ENCODE peak calls at places on chromosomes 7 and 10, in ten cellular contexts. One of them, this sample, is unnamed.

GRCh38 chr7:98840604-98841508 is 29.0 kb downstream of the TMEM130 start:
- DNase-seq in esophagus squamous epithelium: no peak
- DNase-seq in transverse colon: no peak
- DNase-seq in Peyer's patch: no peak
- DNase-seq in lower leg skin: no peak
- DNase-seq in sigmoid colon: no peak
- DNase-seq in prostate gland: no peak
- DNase-seq in A549: no peak
- DNase-seq in HCT116: no peak
- DNase-seq in body of pancreas: no peak
- DNase-seq in this sample: no peak

GRCh38 chr7:42722726-42723125 is 189.1 kb downstream of the C7orf25 start:
- DNase-seq in sigmoid colon: no peak
- DNase-seq in lower leg skin: no peak
- DNase-seq in HCT116: no peak
- DNase-seq in transverse colon: no peak
- DNase-seq in esophagus squamous epithelium: no peak
- DNase-seq in Peyer's patch: no peak
- DNase-seq in body of pancreas: no peak
- DNase-seq in A549: no peak
- DNase-seq in prostate gland: no peak
- DNase-seq in this sample: no peak

GRCh38 chr10:60098676-60099601 is 192.6 kb upstream of the CCDC6 start:
- DNase-seq in sigmoid colon: no peak
- DNase-seq in lower leg skin: no peak
- DNase-seq in transverse colon: no peak
- DNase-seq in esophagus squamous epithelium: no peak
- DNase-seq in HCT116: peak
- DNase-seq in prostate gland: no peak
- DNase-seq in A549: peak
- DNase-seq in Peyer's patch: no peak
- DNase-seq in body of pancreas: no peak
- DNase-seq in this sample: peak

GRCh38 chr10:62238880-62239279 is 29.8 kb downstream of the RTKN2 start:
- DNase-seq in lower leg skin: no peak
- DNase-seq in A549: no peak
- DNase-seq in transverse colon: no peak
- DNase-seq in Peyer's patch: no peak
- DNase-seq in prostate gland: no peak
- DNase-seq in esophagus squamous epithelium: no peak
- DNase-seq in HCT116: no peak
- DNase-seq in sigmoid colon: no peak
- DNase-seq in body of pancreas: no peak
- DNase-seq in this sample: no peak

GRCh38 chr10:24617771-24618396 is 105.8 kb downstream of the ARHGAP21 start:
- DNase-seq in esophagus squamous epithelium: no peak
- DNase-seq in HCT116: peak
- DNase-seq in body of pancreas: peak
- DNase-seq in A549: peak
- DNase-seq in prostate gland: peak
- DNase-seq in Peyer's patch: peak
- DNase-seq in sigmoid colon: peak
- DNase-seq in transverse colon: peak
- DNase-seq in lower leg skin: no peak
- DNase-seq in this sample: peak

GRCh38 chr7:101861223-101861775 is 43.9 kb downstream of the CUX1 start:
- DNase-seq in lower leg skin: no peak
- DNase-seq in transverse colon: no peak
- DNase-seq in HCT116: no peak
- DNase-seq in A549: no peak
- DNase-seq in body of pancreas: no peak
- DNase-seq in esophagus squamous epithelium: no peak
- DNase-seq in prostate gland: no peak
- DNase-seq in Peyer's patch: no peak
- DNase-seq in sigmoid colon: peak
- DNase-seq in this sample: no peak

GRCh38 chr7:158098125-158099030 is 489.2 kb downstream of the PTPRN2 start:
- DNase-seq in transverse colon: no peak
- DNase-seq in HCT116: no peak
- DNase-seq in Peyer's patch: peak
- DNase-seq in prostate gland: no peak
- DNase-seq in esophagus squamous epithelium: no peak
- DNase-seq in A549: no peak
- DNase-seq in sigmoid colon: peak
- DNase-seq in lower leg skin: no peak
- DNase-seq in body of pancreas: no peak
- DNase-seq in this sample: no peak

GRCh38 chr7:84783161-84783803 is 403.6 kb downstream of the SEMA3D start:
- DNase-seq in lower leg skin: no peak
- DNase-seq in body of pancreas: no peak
- DNase-seq in HCT116: no peak
- DNase-seq in sigmoid colon: no peak
- DNase-seq in transverse colon: no peak
- DNase-seq in Peyer's patch: no peak
- DNase-seq in esophagus squamous epithelium: no peak
- DNase-seq in A549: peak
- DNase-seq in prostate gland: no peak
- DNase-seq in this sample: peak

GRCh38 chr7:114392686-114393085 is 21.9 kb upstream of the FOXP2 start:
- DNase-seq in esophagus squamous epithelium: no peak
- DNase-seq in A549: no peak
- DNase-seq in transverse colon: no peak
- DNase-seq in Peyer's patch: no peak
- DNase-seq in prostate gland: no peak
- DNase-seq in lower leg skin: no peak
- DNase-seq in HCT116: no peak
- DNase-seq in body of pancreas: no peak
- DNase-seq in sigmoid colon: no peak
- DNase-seq in this sample: no peak

GRCh38 chr10:43739171-43739570 is 90.5 kb upstream of the ZNF32 start:
- DNase-seq in lower leg skin: no peak
- DNase-seq in Peyer's patch: no peak
- DNase-seq in sigmoid colon: no peak
- DNase-seq in transverse colon: no peak
- DNase-seq in HCT116: no peak
- DNase-seq in prostate gland: no peak
- DNase-seq in A549: no peak
- DNase-seq in esophagus squamous epithelium: no peak
- DNase-seq in body of pancreas: no peak
- DNase-seq in this sample: no peak

GRCh38 chr7:78149787-78150186 is 351.2 kb downstream of the PHTF2 start:
- DNase-seq in esophagus squamous epithelium: no peak
- DNase-seq in lower leg skin: no peak
- DNase-seq in Peyer's patch: no peak
- DNase-seq in transverse colon: no peak
- DNase-seq in body of pancreas: no peak
- DNase-seq in prostate gland: no peak
- DNase-seq in A549: no peak
- DNase-seq in HCT116: no peak
- DNase-seq in sigmoid colon: no peak
- DNase-seq in this sample: no peak

GRCh38 chr7:66507764-66508296 is 120.9 kb upstream of the KCTD7 start:
- DNase-seq in prostate gland: no peak
- DNase-seq in A549: no peak
- DNase-seq in HCT116: no peak
- DNase-seq in Peyer's patch: no peak
- DNase-seq in body of pancreas: no peak
- DNase-seq in sigmoid colon: peak
- DNase-seq in lower leg skin: no peak
- DNase-seq in esophagus squamous epithelium: no peak
- DNase-seq in transverse colon: no peak
- DNase-seq in this sample: no peak

GRCh38 chr10:11706911-11707567 is 35.1 kb upstream of the ECHDC3 start:
- DNase-seq in lower leg skin: no peak
- DNase-seq in body of pancreas: no peak
- DNase-seq in prostate gland: no peak
- DNase-seq in A549: no peak
- DNase-seq in transverse colon: no peak
- DNase-seq in esophagus squamous epithelium: no peak
- DNase-seq in HCT116: no peak
- DNase-seq in sigmoid colon: no peak
- DNase-seq in Peyer's patch: no peak
- DNase-seq in this sample: no peak

GRCh38 chr7:116588225-116588624 is 63.4 kb downstream of the CAV1 start:
- DNase-seq in body of pancreas: no peak
- DNase-seq in esophagus squamous epithelium: no peak
- DNase-seq in transverse colon: no peak
- DNase-seq in sigmoid colon: no peak
- DNase-seq in HCT116: no peak
- DNase-seq in lower leg skin: no peak
- DNase-seq in prostate gland: no peak
- DNase-seq in Peyer's patch: no peak
- DNase-seq in A549: no peak
- DNase-seq in this sample: peak

GRCh38 chr10:5406918-5407317 is 2.3 kb upstream of the TUBAL3 start:
- DNase-seq in lower leg skin: no peak
- DNase-seq in body of pancreas: no peak
- DNase-seq in A549: no peak
- DNase-seq in HCT116: no peak
- DNase-seq in esophagus squamous epithelium: no peak
- DNase-seq in transverse colon: no peak
- DNase-seq in sigmoid colon: no peak
- DNase-seq in Peyer's patch: no peak
- DNase-seq in prostate gland: no peak
- DNase-seq in this sample: no peak

GRCh38 chr10:5413012-5413938 is 918 bp downstream of the NET1 start:
- DNase-seq in esophagus squamous epithelium: no peak
- DNase-seq in transverse colon: no peak
- DNase-seq in prostate gland: no peak
- DNase-seq in A549: peak
- DNase-seq in HCT116: no peak
- DNase-seq in sigmoid colon: no peak
- DNase-seq in Peyer's patch: no peak
- DNase-seq in lower leg skin: no peak
- DNase-seq in body of pancreas: peak
- DNase-seq in this sample: peak

GRCh38 chr10:5411941-5412276 is 448 bp upstream of the NET1 start:
- DNase-seq in esophagus squamous epithelium: no peak
- DNase-seq in body of pancreas: no peak
- DNase-seq in lower leg skin: no peak
- DNase-seq in HCT116: no peak
- DNase-seq in sigmoid colon: no peak
- DNase-seq in A549: no peak
- DNase-seq in transverse colon: no peak
- DNase-seq in Peyer's patch: no peak
- DNase-seq in prostate gland: no peak
- DNase-seq in this sample: no peak

GRCh38 chr10:5416981-5417380 is 4.6 kb downstream of the NET1 start:
- DNase-seq in transverse colon: no peak
- DNase-seq in sigmoid colon: no peak
- DNase-seq in Peyer's patch: no peak
- DNase-seq in HCT116: no peak
- DNase-seq in prostate gland: no peak
- DNase-seq in A549: no peak
- DNase-seq in esophagus squamous epithelium: no peak
- DNase-seq in lower leg skin: no peak
- DNase-seq in body of pancreas: no peak
- DNase-seq in this sample: no peak

GRCh38 chr10:5412277-5412941 is at the start of gene NET1:
- DNase-seq in transverse colon: peak
- DNase-seq in HCT116: peak
- DNase-seq in esophagus squamous epithelium: peak
- DNase-seq in Peyer's patch: peak
- DNase-seq in prostate gland: peak
- DNase-seq in lower leg skin: peak
- DNase-seq in sigmoid colon: peak
- DNase-seq in A549: peak
- DNase-seq in body of pancreas: peak
- DNase-seq in this sample: peak
- TF ChIP-seq POLR2A in transverse colon: peak
- TF ChIP-seq POLR2A in HCT116: no peak
- TF ChIP-seq POLR2A in esophagus squamous epithelium: no peak
- TF ChIP-seq POLR2A in Peyer's patch: no peak
- TF ChIP-seq POLR2A in prostate gland: peak
- TF ChIP-seq POLR2A in lower leg skin: no peak
- TF ChIP-seq POLR2A in sigmoid colon: no peak
- TF ChIP-seq POLR2A in A549: peak
- TF ChIP-seq POLR2A in body of pancreas: peak
- TF ChIP-seq POLR2A in this sample: peak

DNA sequence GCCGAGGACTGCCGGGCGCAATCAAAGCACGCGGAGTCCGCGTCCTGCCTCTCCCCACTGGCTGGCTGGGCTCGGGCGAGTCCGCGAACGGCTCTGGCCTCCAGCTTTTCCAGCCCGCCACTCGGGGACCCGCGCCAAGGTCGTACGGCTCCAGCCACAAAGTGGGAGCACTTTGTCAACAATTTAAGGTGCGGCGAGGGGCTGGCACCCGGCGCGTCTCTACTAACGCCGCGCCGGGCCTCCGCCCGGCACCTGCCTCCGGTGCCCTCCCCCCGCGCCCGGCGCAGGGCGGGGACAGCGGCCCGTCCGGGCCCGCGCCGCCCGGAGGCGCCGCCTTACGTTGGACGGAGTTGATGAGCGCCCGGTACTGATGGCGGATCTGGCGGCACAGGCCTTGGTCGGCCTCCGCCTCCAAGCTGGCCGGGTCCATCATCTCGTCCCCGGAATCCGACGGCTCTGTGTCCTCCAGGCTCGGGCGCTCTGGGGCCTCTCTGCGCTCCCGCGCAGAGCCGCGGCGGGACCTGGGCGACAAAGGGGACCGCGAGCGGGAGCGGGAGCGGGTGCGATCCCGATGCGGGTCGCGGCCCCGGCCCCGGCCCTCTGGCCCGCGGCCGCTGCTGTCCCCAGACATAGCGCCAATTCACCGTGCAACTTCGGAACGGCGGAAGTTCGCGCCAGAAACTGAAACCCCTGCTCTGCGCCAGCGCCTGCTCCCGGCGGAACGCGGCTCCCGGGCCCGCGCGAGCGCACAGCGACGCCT is at the start of gene NSMCE4A:
- DNase-seq in esophagus squamous epithelium: no peak
- DNase-seq in sigmoid colon: peak
- DNase-seq in transverse colon: peak
- DNase-seq in prostate gland: peak
- DNase-seq in lower leg skin: peak
- DNase-seq in Peyer's patch: peak
- DNase-seq in body of pancreas: peak
- DNase-seq in HCT116: peak
- DNase-seq in A549: peak
- DNase-seq in this sample: peak
- TF ChIP-seq CTCF in esophagus squamous epithelium: no peak
- TF ChIP-seq CTCF in sigmoid colon: no peak
- TF ChIP-seq CTCF in transverse colon: no peak
- TF ChIP-seq CTCF in prostate gland: peak
- TF ChIP-seq CTCF in lower leg skin: no peak
- TF ChIP-seq CTCF in Peyer's patch: peak
- TF ChIP-seq CTCF in body of pancreas: no peak
- TF ChIP-seq CTCF in HCT116: no peak
- TF ChIP-seq CTCF in A549: peak
- TF ChIP-seq CTCF in this sample: no peak

GRCh38 chr7:19108985-19109946 is 8.2 kb downstream of the TWIST1 start:
- DNase-seq in body of pancreas: no peak
- DNase-seq in prostate gland: no peak
- DNase-seq in esophagus squamous epithelium: no peak
- DNase-seq in transverse colon: no peak
- DNase-seq in lower leg skin: no peak
- DNase-seq in Peyer's patch: no peak
- DNase-seq in sigmoid colon: no peak
- DNase-seq in HCT116: no peak
- DNase-seq in A549: no peak
- DNase-seq in this sample: no peak
- H3K4me3 ChIP-seq in body of pancreas: no peak
- H3K4me3 ChIP-seq in prostate gland: no peak
- H3K4me3 ChIP-seq in esophagus squamous epithelium: peak
- H3K4me3 ChIP-seq in transverse colon: no peak
- H3K4me3 ChIP-seq in lower leg skin: no peak
- H3K4me3 ChIP-seq in Peyer's patch: no peak
- H3K4me3 ChIP-seq in sigmoid colon: no peak
- H3K4me3 ChIP-seq in HCT116: no peak
- H3K4me3 ChIP-seq in A549: no peak
- H3K4me3 ChIP-seq in this sample: no peak

GRCh38 chr10:102503264-102504178 is at the start of gene SUFU:
- DNase-seq in lower leg skin: peak
- DNase-seq in Peyer's patch: peak
- DNase-seq in transverse colon: peak
- DNase-seq in prostate gland: peak
- DNase-seq in body of pancreas: peak
- DNase-seq in A549: peak
- DNase-seq in HCT116: peak
- DNase-seq in esophagus squamous epithelium: peak
- DNase-seq in sigmoid colon: peak
- DNase-seq in this sample: peak
- TF ChIP-seq POLR2A in lower leg skin: no peak
- TF ChIP-seq POLR2A in Peyer's patch: peak
- TF ChIP-seq POLR2A in transverse colon: peak
- TF ChIP-seq POLR2A in prostate gland: peak
- TF ChIP-seq POLR2A in body of pancreas: peak
- TF ChIP-seq POLR2A in A549: peak
- TF ChIP-seq POLR2A in HCT116: peak
- TF ChIP-seq POLR2A in esophagus squamous epithelium: no peak
- TF ChIP-seq POLR2A in sigmoid colon: no peak
- TF ChIP-seq POLR2A in this sample: peak